ENCODE peak calls at places on chromosomes 5 and 9, in eight cellular contexts. C is psoas muscle, Z is tibial nerve, R is PC-9, T is IMR-90, M is tibial artery, E is H9, Y is fibroblast of lung. J is an unnamed sample. For H3K9me3, the result is how much of the 10 kb centered on the place peaks cover.

GRCh38 chr5:76978869-76979268 is 26.0 kb downstream of the CRHBP start:
- DNase-seq in Y (no peak), C (no peak), M (no peak), Z (no peak), E (no peak), T (no peak), R (no peak), J (no peak)

GRCh38 chr5:81389015-81389414 is 4.9 kb downstream of the ACOT12 start:
- DNase-seq in E (no peak), T (no peak), Y (no peak), Z (no peak), C (no peak), R (no peak), M (no peak), J (no peak)

GRCh38 chr5:76270214-76270613 is 132.9 kb upstream of the IQGAP2 start:
- DNase-seq in C (no peak), E (no peak), Y (no peak), M (no peak), Z (no peak), T (peak), R (no peak), J (no peak)

GRCh38 chr5:125045647-125046046 is 299.2 kb upstream of the ZNF608 start:
- DNase-seq in M (no peak), Z (no peak), Y (no peak), R (peak), C (no peak), E (no peak), T (peak), J (no peak)

GRCh38 chr5:19987594-19988345 is at the start of gene CDH18:
- DNase-seq in R (no peak), M (no peak), T (peak), E (peak), C (peak), Y (peak), Z (peak), J (peak)

GRCh38 chr5:129051283-129051682 is 43.3 kb upstream of the ISOC1 start:
- DNase-seq in R (no peak), E (no peak), Y (no peak), C (no peak), T (no peak), M (no peak), Z (no peak), J (no peak)

GRCh38 chr9:134434896-134435506 is 108.7 kb downstream of the RXRA start:
- DNase-seq in Y (peak), T (peak), M (peak), R (no peak), C (peak), E (no peak), Z (peak), J (no peak)

GRCh38 chr9:3205421-3206095 is 320.2 kb downstream of the RFX3 start:
- DNase-seq in T (no peak), E (no peak), R (no peak), Y (no peak), M (no peak), C (no peak), Z (no peak), J (no peak)

GRCh38 chr5:173453167-173453566 is 125.0 kb upstream of the STC2 start:
- DNase-seq in E (no peak), R (peak), T (peak), Z (no peak), M (no peak), C (no peak), Y (no peak), J (no peak)

DNA sequence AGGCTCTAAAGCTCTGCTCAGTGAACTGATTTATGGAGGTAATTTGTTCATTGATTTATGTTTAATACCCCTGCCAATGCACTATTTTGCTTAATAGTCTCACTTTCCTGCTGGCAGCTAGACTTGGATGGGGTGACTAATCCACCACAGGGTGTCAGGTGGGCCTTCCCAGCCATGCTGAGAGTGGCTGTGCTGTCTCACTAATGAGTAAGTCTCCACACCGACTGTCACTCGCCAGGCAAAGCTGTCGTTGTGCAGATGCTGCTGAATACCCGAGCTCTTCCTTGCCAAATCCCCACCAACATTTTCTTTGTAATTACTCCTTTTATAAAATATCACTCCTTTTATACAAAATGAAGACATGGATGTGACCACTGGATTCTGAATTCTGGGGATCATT is 249.0 kb downstream of the TENT4A start:
- DNase-seq in C (no peak), M (no peak), Z (no peak), T (no peak), R (no peak), Y (no peak), E (no peak), J (no peak)
- H3K9me3 ChIP-seq in C (under half), M (under half), Z (under half), T (under half), R (under half), Y (under half), E (under half), J (under half)

DNA sequence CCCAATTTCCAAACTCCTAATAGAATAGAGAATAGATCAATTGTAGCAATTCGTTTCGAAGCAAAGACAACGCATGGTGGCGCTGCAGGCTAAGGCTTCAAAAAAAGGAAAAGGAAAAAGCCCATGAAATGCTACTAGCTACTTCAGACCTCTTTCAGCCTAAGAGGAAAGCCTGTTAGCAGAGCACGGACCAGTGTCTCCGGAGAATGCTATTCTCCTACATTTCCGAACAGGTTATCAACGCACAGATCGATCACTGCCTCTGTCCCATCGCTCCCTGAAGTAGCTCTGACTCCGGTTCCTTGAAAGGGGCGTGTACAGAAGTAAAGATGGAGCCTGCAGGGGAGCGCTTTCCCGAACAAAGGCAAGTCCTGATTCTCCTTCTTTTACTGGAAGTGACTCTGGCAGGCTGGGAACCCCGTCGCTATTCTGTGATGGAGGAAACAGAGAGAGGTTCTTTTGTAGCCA is at the start of gene PCDHB15:
- DNase-seq in Z (no peak), M (no peak), T (no peak), R (no peak), E (peak), C (no peak), Y (peak), J (no peak)
- H3K9me3 ChIP-seq in Z (under half), M (under half), T (under half), R (under half), E (under half), C (under half), Y (under half), J (under half)

DNA sequence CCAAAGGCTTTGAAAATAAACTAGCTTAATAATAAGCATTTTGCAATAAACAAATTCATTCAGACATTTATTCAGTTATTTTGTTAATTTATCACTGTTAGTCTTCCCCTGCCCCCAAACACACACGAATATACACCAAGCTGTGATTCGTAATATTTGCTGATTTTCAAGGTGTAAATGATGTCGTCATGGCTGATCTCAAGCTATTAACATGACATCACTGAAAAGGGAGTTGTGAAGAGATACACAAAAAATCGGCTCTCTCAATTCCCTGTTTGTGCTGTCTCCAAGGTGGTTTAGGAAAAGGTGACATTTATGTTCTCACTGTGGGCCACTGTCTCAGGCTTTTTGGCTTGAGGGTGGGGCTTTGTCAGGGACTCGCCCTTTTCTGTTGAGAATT is 413.3 kb downstream of the CDH9 start:
- DNase-seq in T (no peak), C (no peak), Y (no peak), E (no peak), R (no peak), Z (no peak), M (no peak), J (no peak)
- H3K9me3 ChIP-seq in T (under half), C (under half), Y (under half), E (under half), R (under half), Z (under half), M (under half), J (under half)

DNA sequence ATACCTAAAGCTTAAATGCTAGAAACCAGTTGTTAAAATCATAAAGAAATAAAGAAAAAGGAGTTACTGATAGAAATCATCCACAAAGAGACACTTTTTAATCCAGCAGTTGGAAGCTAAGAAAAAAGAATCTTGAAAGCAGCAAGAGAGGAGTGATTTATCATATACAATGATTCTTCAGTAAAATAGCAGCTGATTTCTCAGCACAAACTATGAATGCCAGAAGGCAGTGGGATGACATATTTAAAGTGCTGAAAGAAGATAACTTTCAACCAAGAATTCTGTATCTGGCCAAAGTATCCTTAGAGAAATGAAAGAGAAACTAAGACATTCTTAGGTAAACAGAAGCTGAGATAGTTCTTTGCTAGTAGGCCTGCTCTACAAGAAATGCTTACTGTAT is 366.0 kb downstream of the HTR1A start:
- DNase-seq in M (no peak), Z (no peak), E (no peak), T (no peak), C (no peak), Y (no peak), R (no peak), J (no peak)
- H3K9me3 ChIP-seq in M (under half), Z (under half), E (under half), T (under half), C (under half), Y (under half), R (under half), J (under half)

DNA sequence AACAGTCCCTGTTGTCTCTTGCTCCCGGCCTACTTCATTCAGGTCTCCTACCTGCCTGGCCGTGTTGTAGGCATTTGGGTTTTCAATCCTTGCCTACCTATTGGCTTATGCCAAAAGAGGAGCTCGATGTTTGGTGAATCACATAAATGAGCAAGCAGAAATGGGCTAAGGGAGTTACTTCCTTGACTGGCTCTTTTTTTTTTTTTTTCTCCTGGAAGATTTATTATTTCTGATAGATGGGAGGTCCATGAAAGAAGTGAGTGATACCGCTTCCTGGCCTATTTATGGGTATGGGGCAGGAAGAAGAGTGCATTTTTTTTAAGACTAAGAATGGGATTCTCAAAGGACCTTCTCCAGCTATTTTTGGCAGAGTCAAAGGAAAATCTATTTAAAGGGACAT is 294.0 kb downstream of the ARHGAP26 start:
- DNase-seq in M (no peak), R (no peak), T (peak), Z (no peak), Y (peak), C (no peak), E (no peak), J (no peak)
- H3K9me3 ChIP-seq in M (under half), R (under half), T (under half), Z (under half), Y (under half), C (under half), E (under half), J (under half)

DNA sequence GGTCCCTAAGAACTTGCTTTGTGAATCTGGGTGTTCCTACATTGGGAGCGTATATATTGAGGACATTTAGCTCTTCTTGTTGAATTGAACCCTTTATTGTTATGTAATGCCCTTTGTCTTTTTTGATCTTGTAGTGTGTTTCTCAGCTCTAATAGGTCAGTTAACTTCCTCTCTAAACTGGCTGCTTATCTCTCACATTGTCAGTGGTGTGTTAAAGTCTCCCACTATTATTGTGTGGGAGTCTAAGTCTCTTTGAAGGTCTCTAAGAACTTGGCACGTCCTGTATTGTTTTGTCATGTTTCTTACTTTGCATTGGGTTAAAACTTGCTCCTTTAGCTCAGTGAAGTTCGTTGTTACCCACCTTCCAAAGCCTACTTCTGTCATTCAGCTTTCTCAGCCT is 36.2 kb downstream of the RIC1 start:
- DNase-seq in C (no peak), E (no peak), R (no peak), Z (no peak), M (no peak), Y (no peak), T (no peak), J (no peak)
- H3K9me3 ChIP-seq in C (under half), E (under half), R (under half), Z (under half), M (under half), Y (under half), T (under half), J (under half)

GRCh38 chr9:5650356-5651105 is 21.6 kb downstream of the RIC1 start:
- DNase-seq in M (no peak), Y (no peak), R (no peak), C (no peak), Z (no peak), T (no peak), E (no peak), J (no peak)
- H3K9me3 ChIP-seq in M (under half), Y (under half), R (under half), C (under half), Z (under half), T (under half), E (under half), J (under half)